ENCODE peak calls at places on chromosomes 3 and 15, in seven cellular contexts. One of them, this sample, is unnamed. For H3K36me3, the result is how much of the 10 kb centered on the place peaks cover.

GRCh38 chr3:42071720-42072582 is 19.2 kb upstream of the TRAK1 start:
- DNase-seq in Peyer's patch: no peak
- DNase-seq in fibroblast of lung: peak
- DNase-seq in uterus: peak
- DNase-seq in CD8-positive, alpha-beta memory T cell: no peak
- DNase-seq in adrenal gland: peak
- DNase-seq in IMR-90: peak
- DNase-seq in this sample: peak

GRCh38 chr15:55319537-55320325 is 709 bp downstream of the PIGB start:
- DNase-seq in Peyer's patch: no peak
- DNase-seq in fibroblast of lung: peak
- DNase-seq in uterus: no peak
- DNase-seq in CD8-positive, alpha-beta memory T cell: no peak
- DNase-seq in adrenal gland: no peak
- DNase-seq in IMR-90: peak
- DNase-seq in this sample: no peak

GRCh38 chr3:197224034-197224444 is 74.4 kb downstream of the DLG1 start:
- DNase-seq in Peyer's patch: no peak
- DNase-seq in fibroblast of lung: peak
- DNase-seq in uterus: no peak
- DNase-seq in CD8-positive, alpha-beta memory T cell: no peak
- DNase-seq in adrenal gland: no peak
- DNase-seq in IMR-90: peak
- DNase-seq in this sample: no peak

GRCh38 chr15:51202783-51203182 is 108.1 kb upstream of the TNFAIP8L3 start:
- DNase-seq in Peyer's patch: no peak
- DNase-seq in fibroblast of lung: no peak
- DNase-seq in uterus: no peak
- DNase-seq in CD8-positive, alpha-beta memory T cell: no peak
- DNase-seq in adrenal gland: no peak
- DNase-seq in IMR-90: no peak
- DNase-seq in this sample: no peak

GRCh38 chr15:48358229-48358641 is 27.0 kb downstream of the DUT start:
- DNase-seq in Peyer's patch: no peak
- DNase-seq in fibroblast of lung: peak
- DNase-seq in uterus: no peak
- DNase-seq in CD8-positive, alpha-beta memory T cell: no peak
- DNase-seq in adrenal gland: no peak
- DNase-seq in IMR-90: peak
- DNase-seq in this sample: no peak

GRCh38 chr3:88641033-88641604 is 466.3 kb upstream of the EPHA3 start:
- DNase-seq in Peyer's patch: no peak
- DNase-seq in fibroblast of lung: no peak
- DNase-seq in uterus: no peak
- DNase-seq in CD8-positive, alpha-beta memory T cell: no peak
- DNase-seq in adrenal gland: no peak
- DNase-seq in IMR-90: no peak
- DNase-seq in this sample: no peak

GRCh38 chr3:13687409-13687989 is 138.6 kb downstream of the FBLN2 start:
- DNase-seq in Peyer's patch: no peak
- DNase-seq in fibroblast of lung: no peak
- DNase-seq in uterus: no peak
- DNase-seq in CD8-positive, alpha-beta memory T cell: no peak
- DNase-seq in adrenal gland: no peak
- DNase-seq in IMR-90: no peak
- DNase-seq in this sample: no peak

GRCh38 chr3:175879417-175879816 is 1020.3 kb downstream of the NAALADL2 start:
- DNase-seq in Peyer's patch: no peak
- DNase-seq in fibroblast of lung: no peak
- DNase-seq in uterus: no peak
- DNase-seq in CD8-positive, alpha-beta memory T cell: no peak
- DNase-seq in adrenal gland: no peak
- DNase-seq in IMR-90: no peak
- DNase-seq in this sample: no peak

GRCh38 chr3:132236701-132237651 is 80.2 kb upstream of the ACP3 start:
- DNase-seq in Peyer's patch: no peak
- DNase-seq in fibroblast of lung: peak
- DNase-seq in uterus: no peak
- DNase-seq in CD8-positive, alpha-beta memory T cell: no peak
- DNase-seq in adrenal gland: no peak
- DNase-seq in IMR-90: no peak
- DNase-seq in this sample: no peak

GRCh38 chr3:127000792-127001191 is 17.9 kb downstream of the PLXNA1 start:
- DNase-seq in Peyer's patch: no peak
- DNase-seq in fibroblast of lung: no peak
- DNase-seq in uterus: no peak
- DNase-seq in CD8-positive, alpha-beta memory T cell: no peak
- DNase-seq in adrenal gland: no peak
- DNase-seq in IMR-90: no peak
- DNase-seq in this sample: no peak

GRCh38 chr3:13707456-13707855 is 158.5 kb downstream of the FBLN2 start:
- DNase-seq in Peyer's patch: peak
- DNase-seq in fibroblast of lung: no peak
- DNase-seq in uterus: peak
- DNase-seq in CD8-positive, alpha-beta memory T cell: no peak
- DNase-seq in adrenal gland: no peak
- DNase-seq in IMR-90: no peak
- DNase-seq in this sample: no peak

GRCh38 chr3:78589242-78589641 is 1178.6 kb downstream of the ROBO1 start:
- DNase-seq in Peyer's patch: no peak
- DNase-seq in fibroblast of lung: no peak
- DNase-seq in uterus: no peak
- DNase-seq in CD8-positive, alpha-beta memory T cell: no peak
- DNase-seq in adrenal gland: no peak
- DNase-seq in IMR-90: no peak
- DNase-seq in this sample: no peak

GRCh38 chr3:34268032-34268760 is 469.8 kb downstream of the PDCD6IP start:
- DNase-seq in Peyer's patch: no peak
- DNase-seq in fibroblast of lung: no peak
- DNase-seq in uterus: no peak
- DNase-seq in CD8-positive, alpha-beta memory T cell: no peak
- DNase-seq in adrenal gland: no peak
- DNase-seq in IMR-90: no peak
- DNase-seq in this sample: no peak

GRCh38 chr3:28334552-28334951 is 14.0 kb upstream of the ZCWPW2 start:
- DNase-seq in Peyer's patch: no peak
- DNase-seq in fibroblast of lung: peak
- DNase-seq in uterus: no peak
- DNase-seq in CD8-positive, alpha-beta memory T cell: no peak
- DNase-seq in adrenal gland: no peak
- DNase-seq in IMR-90: peak
- DNase-seq in this sample: no peak

GRCh38 chr3:124765197-124765596 is 34.9 kb downstream of the UMPS start:
- DNase-seq in Peyer's patch: no peak
- DNase-seq in fibroblast of lung: no peak
- DNase-seq in uterus: peak
- DNase-seq in CD8-positive, alpha-beta memory T cell: no peak
- DNase-seq in adrenal gland: no peak
- DNase-seq in IMR-90: no peak
- DNase-seq in this sample: no peak
- H3K27ac ChIP-seq in Peyer's patch: no peak
- H3K27ac ChIP-seq in fibroblast of lung: no peak
- H3K27ac ChIP-seq in uterus: no peak
- H3K27ac ChIP-seq in CD8-positive, alpha-beta memory T cell: no peak
- H3K27ac ChIP-seq in adrenal gland: no peak
- H3K27ac ChIP-seq in IMR-90: no peak
- H3K27ac ChIP-seq in this sample: no peak

GRCh38 chr15:83160741-83161140 is 46.9 kb downstream of the HDGFL3 start:
- DNase-seq in Peyer's patch: no peak
- DNase-seq in fibroblast of lung: no peak
- DNase-seq in uterus: no peak
- DNase-seq in CD8-positive, alpha-beta memory T cell: no peak
- DNase-seq in adrenal gland: no peak
- DNase-seq in IMR-90: no peak
- DNase-seq in this sample: no peak

GRCh38 chr15:83164409-83165404 is 42.9 kb downstream of the HDGFL3 start:
- DNase-seq in Peyer's patch: no peak
- DNase-seq in fibroblast of lung: peak
- DNase-seq in uterus: no peak
- DNase-seq in CD8-positive, alpha-beta memory T cell: no peak
- DNase-seq in adrenal gland: no peak
- DNase-seq in IMR-90: peak
- DNase-seq in this sample: no peak

GRCh38 chr15:83166218-83166617 is 41.4 kb downstream of the HDGFL3 start:
- DNase-seq in Peyer's patch: no peak
- DNase-seq in fibroblast of lung: peak
- DNase-seq in uterus: no peak
- DNase-seq in CD8-positive, alpha-beta memory T cell: no peak
- DNase-seq in adrenal gland: no peak
- DNase-seq in IMR-90: no peak
- DNase-seq in this sample: no peak

GRCh38 chr15:83166830-83167229 is 40.8 kb downstream of the HDGFL3 start:
- DNase-seq in Peyer's patch: no peak
- DNase-seq in fibroblast of lung: no peak
- DNase-seq in uterus: no peak
- DNase-seq in CD8-positive, alpha-beta memory T cell: no peak
- DNase-seq in adrenal gland: no peak
- DNase-seq in IMR-90: no peak
- DNase-seq in this sample: no peak

GRCh38 chr15:83163032-83163431 is 44.6 kb downstream of the HDGFL3 start:
- DNase-seq in Peyer's patch: no peak
- DNase-seq in fibroblast of lung: no peak
- DNase-seq in uterus: no peak
- DNase-seq in CD8-positive, alpha-beta memory T cell: no peak
- DNase-seq in adrenal gland: no peak
- DNase-seq in IMR-90: no peak
- DNase-seq in this sample: no peak
- H3K36me3 ChIP-seq in Peyer's patch: under half
- H3K36me3 ChIP-seq in fibroblast of lung: under half
- H3K36me3 ChIP-seq in uterus: under half
- H3K36me3 ChIP-seq in CD8-positive, alpha-beta memory T cell: under half
- H3K36me3 ChIP-seq in adrenal gland: under half
- H3K36me3 ChIP-seq in IMR-90: under half
- H3K36me3 ChIP-seq in this sample: under half

DNA sequence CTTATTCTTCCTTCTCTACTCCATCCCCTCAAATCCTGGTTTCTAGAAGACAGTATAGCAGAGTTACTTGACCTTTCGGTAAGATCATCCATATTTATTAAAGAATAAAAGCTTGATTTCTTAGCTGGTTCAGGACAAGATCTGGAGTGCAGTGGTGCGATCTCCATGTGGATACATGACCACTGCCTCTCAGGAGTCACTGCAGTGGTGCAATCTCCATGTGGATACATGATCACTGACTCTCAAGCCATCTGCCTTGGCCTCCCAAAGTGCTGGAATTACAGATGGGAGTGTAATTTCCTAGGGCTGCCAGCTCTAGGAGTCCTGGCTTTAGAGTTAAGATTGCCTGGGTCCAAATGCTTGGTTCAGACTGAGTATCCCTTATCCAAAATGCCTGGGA is 16.5 kb downstream of the LARP6 start:
- DNase-seq in Peyer's patch: no peak
- DNase-seq in fibroblast of lung: no peak
- DNase-seq in uterus: no peak
- DNase-seq in CD8-positive, alpha-beta memory T cell: no peak
- DNase-seq in adrenal gland: no peak
- DNase-seq in IMR-90: no peak
- DNase-seq in this sample: no peak
- H3K27ac ChIP-seq in Peyer's patch: no peak
- H3K27ac ChIP-seq in fibroblast of lung: no peak
- H3K27ac ChIP-seq in uterus: no peak
- H3K27ac ChIP-seq in CD8-positive, alpha-beta memory T cell: no peak
- H3K27ac ChIP-seq in adrenal gland: no peak
- H3K27ac ChIP-seq in IMR-90: no peak
- H3K27ac ChIP-seq in this sample: no peak

GRCh38 chr15:89587955-89588354 is 12.7 kb downstream of the TICRR start:
- DNase-seq in Peyer's patch: no peak
- DNase-seq in fibroblast of lung: peak
- DNase-seq in uterus: no peak
- DNase-seq in CD8-positive, alpha-beta memory T cell: no peak
- DNase-seq in adrenal gland: no peak
- DNase-seq in IMR-90: peak
- DNase-seq in this sample: no peak
- H3K36me3 ChIP-seq in Peyer's patch: under half
- H3K36me3 ChIP-seq in fibroblast of lung: under half
- H3K36me3 ChIP-seq in uterus: under half
- H3K36me3 ChIP-seq in CD8-positive, alpha-beta memory T cell: under half
- H3K36me3 ChIP-seq in adrenal gland: under half
- H3K36me3 ChIP-seq in IMR-90: under half
- H3K36me3 ChIP-seq in this sample: under half

GRCh38 chr3:30644615-30645014 is 38.2 kb downstream of the TGFBR2 start:
- DNase-seq in Peyer's patch: no peak
- DNase-seq in fibroblast of lung: peak
- DNase-seq in uterus: peak
- DNase-seq in CD8-positive, alpha-beta memory T cell: peak
- DNase-seq in adrenal gland: peak
- DNase-seq in IMR-90: peak
- DNase-seq in this sample: peak

GRCh38 chr3:30643763-30644462 is 37.5 kb downstream of the TGFBR2 start:
- DNase-seq in Peyer's patch: no peak
- DNase-seq in fibroblast of lung: no peak
- DNase-seq in uterus: no peak
- DNase-seq in CD8-positive, alpha-beta memory T cell: peak
- DNase-seq in adrenal gland: no peak
- DNase-seq in IMR-90: no peak
- DNase-seq in this sample: no peak

GRCh38 chr3:30646181-30646876 is 39.9 kb downstream of the TGFBR2 start:
- DNase-seq in Peyer's patch: no peak
- DNase-seq in fibroblast of lung: peak
- DNase-seq in uterus: no peak
- DNase-seq in CD8-positive, alpha-beta memory T cell: no peak
- DNase-seq in adrenal gland: no peak
- DNase-seq in IMR-90: no peak
- DNase-seq in this sample: no peak

GRCh38 chr3:30646961-30647752 is 40.8 kb downstream of the TGFBR2 start:
- DNase-seq in Peyer's patch: no peak
- DNase-seq in fibroblast of lung: no peak
- DNase-seq in uterus: no peak
- DNase-seq in CD8-positive, alpha-beta memory T cell: no peak
- DNase-seq in adrenal gland: no peak
- DNase-seq in IMR-90: no peak
- DNase-seq in this sample: no peak

GRCh38 chr3:30645077-30645476 is 38.7 kb downstream of the TGFBR2 start:
- DNase-seq in Peyer's patch: no peak
- DNase-seq in fibroblast of lung: no peak
- DNase-seq in uterus: no peak
- DNase-seq in CD8-positive, alpha-beta memory T cell: no peak
- DNase-seq in adrenal gland: no peak
- DNase-seq in IMR-90: no peak
- DNase-seq in this sample: no peak
- H3K27ac ChIP-seq in Peyer's patch: peak
- H3K27ac ChIP-seq in fibroblast of lung: no peak
- H3K27ac ChIP-seq in uterus: peak
- H3K27ac ChIP-seq in CD8-positive, alpha-beta memory T cell: peak
- H3K27ac ChIP-seq in adrenal gland: no peak
- H3K27ac ChIP-seq in IMR-90: peak
- H3K27ac ChIP-seq in this sample: no peak